ENCODE peak calls at places on chromosomes 1 and 21, in six cellular contexts. F is cardiac fibroblast, R is fibroblast of pulmonary artery, Z is GM06990, V is heart left ventricle, C is GM12865. M is an unnamed sample.

GRCh38 chr1:78104322-78104721 is 58.6 kb downstream of the GIPC2 start:
- DNase-seq in C (no peak), R (no peak), Z (no peak), F (peak; percentile 87), V (no peak), M (peak; percentile 96)

GRCh38 chr1:88350648-88351047 is 333.4 kb upstream of the PKN2 start:
- DNase-seq in Z (no peak), R (no peak), V (no peak), F (no peak), C (no peak), M (no peak)

GRCh38 chr1:183461350-183461749 is 10.9 kb upstream of the SMG7 start:
- DNase-seq in R (peak; percentile 63), F (peak; percentile 67), C (no peak), Z (no peak), V (peak; percentile 15), M (peak; percentile 5)

GRCh38 chr1:194940336-194940735 is 1667.9 kb downstream of the KCNT2 start:
- DNase-seq in F (no peak), Z (no peak), R (no peak), V (no peak), C (no peak), M (no peak)

GRCh38 chr1:39269791-39270342 is 65.4 kb downstream of the MACF1 start:
- DNase-seq in F (peak; percentile 77), V (no peak), C (peak; percentile 92), Z (peak; percentile 83), R (peak; percentile 71), M (peak; percentile 87)

GRCh38 chr1:25683177-25683576 is 66.6 kb downstream of the MAN1C1 start:
- DNase-seq in Z (no peak), C (no peak), R (no peak), V (no peak), F (no peak), M (no peak)

GRCh38 chr1:197356723-197357533 is 88.9 kb downstream of the CRB1 start:
- DNase-seq in Z (no peak), V (no peak), R (peak; percentile 78), F (peak; percentile 71), C (peak; percentile 56), M (peak; percentile 63)

GRCh38 chr1:223700942-223701637 is 11.2 kb upstream of the CAPN2 start:
- DNase-seq in V (no peak), Z (no peak), R (peak; percentile 96), C (no peak), F (peak; percentile 99), M (peak; percentile 96)

DNA sequence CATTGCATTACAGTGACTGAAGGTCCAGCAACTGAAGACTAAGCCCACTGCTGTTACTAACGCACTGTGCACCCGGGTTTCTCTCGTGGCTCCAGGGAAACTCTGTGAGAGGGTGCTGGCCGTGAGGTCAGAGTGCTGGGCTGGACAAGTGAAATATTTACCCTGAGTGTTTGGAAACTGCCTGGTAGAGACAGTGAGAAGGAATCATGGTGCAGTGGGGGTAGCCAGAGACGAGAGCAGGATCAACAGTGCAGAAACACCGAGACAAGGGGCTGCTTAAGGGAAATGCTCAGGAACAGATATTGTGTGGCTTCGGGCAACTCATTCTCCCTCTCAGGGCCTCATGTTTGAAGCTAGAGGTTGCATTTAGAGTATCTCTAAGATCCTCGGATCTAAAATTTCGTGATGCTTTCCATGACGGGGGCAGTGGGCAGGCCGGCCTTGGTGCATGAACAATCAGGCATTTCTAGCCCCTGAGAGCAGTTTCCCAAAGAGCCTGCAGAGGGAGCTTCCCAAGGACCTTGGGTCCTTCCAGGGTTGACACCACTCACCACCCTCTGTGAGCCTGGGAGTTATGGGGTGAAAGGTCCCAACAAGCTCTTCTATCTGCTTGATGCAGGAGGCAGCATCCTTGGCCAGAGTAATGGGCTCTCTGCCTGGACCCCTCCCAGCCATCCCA is 9.7 kb downstream of the CD2 start:
- DNase-seq in C (peak; percentile 66), V (no peak), R (peak; percentile 22), Z (no peak), F (no peak), M (peak; percentile 30)
- H3K4me3 ChIP-seq in C (peak overlapping the region; percentile 16), V (no peak overlapping the region), R (no peak overlapping the region), Z (no peak overlapping the region), F (no peak overlapping the region), M (no peak overlapping the region)

GRCh38 chr1:91018006-91018405 is 3.8 kb downstream of the ZNF644 start:
- DNase-seq in V (no peak), F (peak; percentile 45), Z (no peak), C (peak; percentile 35), R (peak; percentile 36), M (peak; percentile 38)
- TF ChIP-seq CTCF in V (no peak), F (peak; percentile 48), Z (peak; percentile 62), C (peak; percentile 33), R (peak; percentile 41), M (peak; percentile 46)

DNA sequence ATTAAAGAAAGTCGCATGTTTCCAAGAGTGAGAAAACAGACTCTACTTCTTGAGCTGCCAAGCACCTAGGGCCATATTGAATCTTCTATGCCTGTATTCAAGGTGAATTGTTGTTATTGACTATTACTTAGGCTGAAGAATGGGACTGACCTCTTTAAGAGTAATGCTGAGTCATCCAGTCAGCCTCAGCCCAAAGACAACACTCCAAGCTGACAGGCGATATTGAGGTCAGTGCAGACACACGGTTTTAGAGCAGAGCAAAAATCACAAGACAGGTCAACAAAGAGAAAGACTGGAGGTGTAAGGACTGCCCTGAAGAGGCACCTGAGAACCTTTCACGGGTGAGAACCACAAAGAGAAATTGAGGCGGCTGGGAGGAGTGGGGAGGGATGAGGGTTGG is 146.9 kb downstream of the MIS18A start:
- DNase-seq in V (no peak), Z (no peak), R (peak; percentile 21), C (peak; percentile 42), F (peak; percentile 24), M (peak; percentile 64)
- H3K4me3 ChIP-seq in V (no peak overlapping the region), Z (no peak overlapping the region), R (no peak overlapping the region), C (no peak overlapping the region), F (no peak overlapping the region), M (no peak overlapping the region)

GRCh38 chr1:110548381-110548780 is 29.4 kb upstream of the KCNA10 start:
- DNase-seq in C (peak; percentile 31), Z (no peak), F (peak; percentile 6), V (no peak), R (peak; percentile 21), M (no peak)
- TF ChIP-seq CTCF in C (peak; percentile 50), Z (peak; percentile 32), F (peak; percentile 52), V (peak; percentile 28), R (peak; percentile 43), M (peak; percentile 40)